ENCODE peak calls at places on chromosomes 13 and 19, in six cellular contexts. F, U, P, Z, S and H are unnamed samples.

GRCh38 chr19:3105641-3106508 is 11.7 kb downstream of the GNA11 start:
- DNase-seq in S (no peak), Z (no peak), P (no peak), U (no peak), F (no peak), H (no peak)

GRCh38 chr19:33194884-33195710 is 967 bp downstream of the LRP3 start:
- DNase-seq in U (peak; percentile 19), P (no peak), F (no peak), Z (peak; percentile 50), S (peak; percentile 75), H (no peak)

GRCh38 chr19:18502633-18503294 is 19.1 kb downstream of the ELL start:
- DNase-seq in F (no peak), P (no peak), S (no peak), Z (no peak), U (no peak), H (no peak)

GRCh38 chr13:20990910-20991525 is 70.4 kb downstream of the LATS2 start:
- DNase-seq in S (no peak), F (no peak), U (no peak), Z (no peak), P (no peak), H (no peak)

GRCh38 chr13:32878172-32878571 is 138.1 kb upstream of the KL start:
- DNase-seq in S (no peak), U (no peak), P (no peak), F (no peak), Z (no peak), H (no peak)

GRCh38 chr13:60152114-60152513 is 11.6 kb downstream of the DIAPH3 start:
- DNase-seq in Z (no peak), P (no peak), S (no peak), F (no peak), U (no peak), H (no peak)

GRCh38 chr19:38252935-38253691 is 3.1 kb downstream of the PPP1R14A start:
- DNase-seq in F (no peak), S (no peak), U (no peak), P (no peak), Z (peak; percentile 30), H (no peak)

GRCh38 chr13:59277106-59277505 is 886.6 kb downstream of the DIAPH3 start:
- DNase-seq in P (no peak), Z (no peak), U (no peak), S (no peak), F (no peak), H (no peak)

GRCh38 chr13:78603240-78603947 is at the start of gene POU4F1:
- DNase-seq in U (no peak), P (no peak), S (no peak), Z (peak; percentile 83), F (peak; percentile 72), H (no peak)

GRCh38 chr19:18506101-18506534 is 15.8 kb downstream of the ELL start:
- DNase-seq in P (no peak), S (no peak), Z (no peak), U (no peak), F (no peak), H (no peak)

GRCh38 chr19:29724102-29724641 is 9.1 kb upstream of the C19orf12 start:
- DNase-seq in U (no peak), S (peak; percentile 12), P (no peak), Z (peak; percentile 37), F (peak; percentile 55), H (no peak)

GRCh38 chr19:2186071-2186846 is 22.5 kb downstream of the DOT1L start:
- DNase-seq in U (no peak), F (no peak), S (peak; percentile 98), P (no peak), Z (no peak), H (no peak)

GRCh38 chr19:44002566-44003460 is at the start of gene ZNF230:
- DNase-seq in S (peak; percentile 96), U (peak; percentile 79), Z (peak; percentile 80), P (peak; percentile 74), F (peak; percentile 81), H (peak; percentile 93)

GRCh38 chr19:1265611-1266115 is 3.5 kb upstream of the CIRBP start:
- DNase-seq in F (peak; percentile 65), Z (no peak), S (peak; percentile 79), U (no peak), P (no peak), H (no peak)

GRCh38 chr19:49764341-49764740 is 1.2 kb upstream of the TSKS start:
- DNase-seq in F (no peak), P (no peak), S (no peak), Z (no peak), U (no peak), H (no peak)

GRCh38 chr13:26760835-26761582 is 423 bp upstream of the GPR12 start:
- DNase-seq in Z (peak; percentile 43), F (no peak), U (no peak), P (no peak), S (no peak), H (no peak)

GRCh38 chr19:21233691-21234090 is 91.9 kb downstream of the ZNF431 start:
- DNase-seq in P (no peak), F (no peak), Z (no peak), S (no peak), U (no peak), H (no peak)

GRCh38 chr19:2282062-2282861 is at the start of gene PEAK3:
- DNase-seq in S (peak; percentile 49), F (peak; percentile 57), Z (peak; percentile 75), U (no peak), P (no peak), H (no peak)

GRCh38 chr19:40365613-40366401 is 17.3 kb downstream of the PLD3 start:
- DNase-seq in P (peak; percentile 5), S (peak; percentile 89), Z (peak; percentile 94), U (no peak), F (peak; percentile 74), H (no peak)

GRCh38 chr19:16506961-16507360 is 10.8 kb downstream of the C19orf44 start:
- DNase-seq in S (peak; percentile 28), Z (no peak), F (no peak), P (no peak), U (no peak), H (no peak)

GRCh38 chr13:59458908-59459579 is 704.7 kb downstream of the DIAPH3 start:
- DNase-seq in S (no peak), U (peak; percentile 33), Z (peak; percentile 19), P (no peak), F (no peak), H (peak; percentile 57)

GRCh38 chr19:46492841-46493235 is 2.8 kb downstream of the PNMA8B start:
- DNase-seq in P (no peak), U (no peak), S (no peak), F (no peak), Z (no peak), H (no peak)

GRCh38 chr19:7665076-7665475 is 3.8 kb upstream of the RETN start:
- DNase-seq in S (no peak), Z (no peak), F (no peak), P (no peak), U (no peak), H (no peak)

GRCh38 chr19:36032251-36033104 is at the start of gene CLIP3:
- DNase-seq in F (peak; percentile 58), P (no peak), U (no peak), Z (peak; percentile 85), S (peak; percentile 100), H (no peak)

GRCh38 chr13:106533101-106533939 is 2.1 kb downstream of the EFNB2 start:
- DNase-seq in F (peak; percentile 55), S (peak; percentile 82), U (peak; percentile 24), P (no peak), Z (peak; percentile 91), H (no peak)

GRCh38 chr13:32135655-32136054 is 104.1 kb downstream of the FRY start:
- DNase-seq in Z (no peak), S (peak; percentile 71), U (peak; percentile 22), P (no peak), F (no peak), H (no peak)

GRCh38 chr13:84570831-84571230 is 688.6 kb upstream of the SLITRK1 start:
- DNase-seq in F (no peak), P (no peak), U (no peak), Z (no peak), S (no peak), H (no peak)

GRCh38 chr19:12847159-12848139 is 9.1 kb downstream of the MAST1 start:
- DNase-seq in S (peak; percentile 92), F (peak; percentile 95), Z (peak; percentile 99), U (peak; percentile 65), P (peak; percentile 66), H (peak; percentile 27)

GRCh38 chr13:46593403-46593802 is 40.4 kb downstream of the LRCH1 start:
- DNase-seq in S (no peak), P (peak; percentile 32), F (peak; percentile 54), U (no peak), Z (no peak), H (no peak)